ENCODE peak calls at places on chromosomes 12 and 14, in six cellular contexts. V is BJ; I is IMR-90; J is CD4-positive, CD25-positive, alpha-beta regulatory T cell; H is hypothalamus; X is NCI-H774. Q is an unnamed sample.

GRCh38 chr12:26821212-26821701 is 11.7 kb downstream of the ITPR2 start:
- DNase-seq in I (peak; percentile 23), X (no peak), V (no peak), H (no peak), J (no peak), Q (no peak)

GRCh38 chr14:61678966-61679365 is 16.3 kb upstream of the HIF1A start:
- DNase-seq in H (no peak), I (no peak), J (no peak), X (no peak), V (no peak), Q (no peak)

GRCh38 chr12:81863406-81863805 is 104.3 kb upstream of the PPFIA2 start:
- DNase-seq in H (no peak), J (no peak), X (no peak), V (no peak), I (no peak), Q (no peak)

GRCh38 chr14:89578048-89578619 is 161.1 kb upstream of the FOXN3 start:
- DNase-seq in J (no peak), I (peak; percentile 71), H (no peak), V (no peak), X (no peak), Q (no peak)

GRCh38 chr12:63995512-63995911 is 151.0 kb downstream of the SRGAP1 start:
- DNase-seq in X (no peak), J (no peak), H (no peak), V (no peak), I (no peak), Q (peak; percentile 5)

GRCh38 chr14:59349154-59349772 is 115.9 kb downstream of the GPR135 start:
- DNase-seq in X (no peak), I (no peak), H (no peak), J (no peak), V (no peak), Q (no peak)

GRCh38 chr14:68964300-68965093 is 14.6 kb downstream of the ACTN1 start:
- DNase-seq in I (peak; percentile 51), X (no peak), J (no peak), H (no peak), V (no peak), Q (no peak)

GRCh38 chr12:101414533-101415119 is 7.1 kb upstream of the ARL1 start:
- DNase-seq in I (peak; percentile 67), V (no peak), X (peak; percentile 76), J (peak; percentile 45), H (no peak), Q (peak; percentile 51)

GRCh38 chr14:100584056-100585031 is 2.9 kb downstream of the BEGAIN start:
- DNase-seq in I (no peak), H (no peak), X (no peak), J (no peak), V (no peak), Q (no peak)

GRCh38 chr14:34174973-34175372 is 224.1 kb upstream of the EGLN3 start:
- DNase-seq in X (no peak), I (no peak), V (no peak), H (no peak), J (no peak), Q (no peak)

Q was measured in RWPE1.